ENCODE peak calls at places on chromosomes 6 and 20, in ten cellular contexts. Z is stimulated activated naive CD4-positive, alpha-beta T cell; X is Daoy; L is amniotic epithelial cell; H is fibroblast of the conjunctiva; S is iPS-NIHi11; V is NCI-H510A treated with DMSO at 0.1 percent for 48 hours; D is GM18507; I is fibroblast of pulmonary artery; U is cardiac muscle cell. C is an unnamed sample.

GRCh38 chr20:58818585-58819285 is 32.0 kb downstream of the GNAS-AS1 start:
- DNase-seq in Z (no peak), X (peak), L (peak), H (peak), S (no peak), V (no peak), D (no peak), I (peak), U (peak), C (no peak)

GRCh38 chr6:132506461-132506860 is 6.5 kb downstream of the STX7 start:
- DNase-seq in Z (no peak), X (no peak), L (no peak), H (no peak), S (no peak), V (no peak), D (no peak), I (no peak), U (no peak), C (no peak)

GRCh38 chr20:46578745-46579144 is 28.3 kb upstream of the OCSTAMP start:
- DNase-seq in Z (no peak), X (no peak), L (no peak), H (no peak), S (no peak), V (no peak), D (no peak), I (no peak), U (no peak), C (no peak)

GRCh38 chr6:14682821-14683220 is 563.0 kb upstream of the JARID2 start:
- DNase-seq in Z (no peak), X (peak), L (peak), H (no peak), S (no peak), V (no peak), D (no peak), I (peak), U (peak), C (no peak)

GRCh38 chr20:6665161-6665560 is 102.3 kb upstream of the BMP2 start:
- DNase-seq in Z (no peak), X (no peak), L (no peak), H (no peak), S (no peak), V (no peak), D (no peak), I (no peak), U (no peak), C (no peak)

GRCh38 chr6:107495196-107495643 is 5.3 kb downstream of the SOBP start:
- DNase-seq in Z (no peak), X (peak), L (no peak), H (no peak), S (no peak), V (no peak), D (no peak), I (peak), U (peak), C (no peak)

GRCh38 chr6:100160913-100161312 is 166.9 kb upstream of the MCHR2 start:
- DNase-seq in Z (no peak), X (no peak), L (no peak), H (no peak), S (peak), V (peak), D (no peak), I (no peak), U (no peak), C (peak)

GRCh38 chr6:96465321-96465903 is 56.2 kb upstream of the UFL1 start:
- DNase-seq in Z (no peak), X (no peak), L (no peak), H (no peak), S (no peak), V (no peak), D (no peak), I (no peak), U (no peak), C (no peak)

GRCh38 chr20:20148774-20149173 is 96.4 kb downstream of the CFAP61 start:
- DNase-seq in Z (no peak), X (no peak), L (no peak), H (no peak), S (no peak), V (no peak), D (no peak), I (no peak), U (no peak), C (no peak)

GRCh38 chr6:26568601-26569432 is 27.9 kb upstream of the ABT1 start:
- DNase-seq in Z (peak), X (peak), L (peak), H (peak), S (peak), V (peak), D (peak), I (peak), U (peak), C (peak)

GRCh38 chr6:140572129-140572528 is 1197.7 kb upstream of the CITED2 start:
- DNase-seq in Z (no peak), X (peak), L (peak), H (peak), S (no peak), V (no peak), D (no peak), I (peak), U (peak), C (no peak)

GRCh38 chr6:105592329-105592728 is 189.4 kb upstream of the PREP start:
- DNase-seq in Z (no peak), X (peak), L (peak), H (no peak), S (no peak), V (no peak), D (no peak), I (peak), U (no peak), C (no peak)

GRCh38 chr6:107083047-107083768 is 32.1 kb downstream of the BEND3 start:
- DNase-seq in Z (no peak), X (no peak), L (no peak), H (no peak), S (no peak), V (no peak), D (no peak), I (no peak), U (no peak), C (no peak)

GRCh38 chr6:90468859-90469258 is 118.0 kb downstream of the MAP3K7 start:
- DNase-seq in Z (no peak), X (no peak), L (no peak), H (no peak), S (no peak), V (no peak), D (no peak), I (no peak), U (no peak), C (no peak)

GRCh38 chr20:17619351-17620093 is 49.6 kb downstream of the DSTN start:
- DNase-seq in Z (no peak), X (no peak), L (no peak), H (no peak), S (peak), V (no peak), D (no peak), I (no peak), U (no peak), C (no peak)

GRCh38 chr6:43413002-43413401 is 14.3 kb upstream of the ABCC10 start:
- DNase-seq in Z (no peak), X (no peak), L (no peak), H (no peak), S (no peak), V (no peak), D (no peak), I (no peak), U (no peak), C (no peak)

GRCh38 chr6:13681305-13682061 is 30.2 kb downstream of the RANBP9 start:
- DNase-seq in Z (peak), X (no peak), L (no peak), H (no peak), S (no peak), V (no peak), D (peak), I (no peak), U (no peak), C (no peak)

GRCh38 chr6:111951439-111952140 is 78.3 kb upstream of the FYN start:
- DNase-seq in Z (no peak), X (no peak), L (no peak), H (no peak), S (no peak), V (no peak), D (no peak), I (no peak), U (no peak), C (peak)

GRCh38 chr6:167826230-167827061 is at the start of gene AFDN:
- DNase-seq in Z (peak), X (peak), L (no peak), H (no peak), S (peak), V (no peak), D (peak), I (peak), U (peak), C (peak)

GRCh38 chr20:31720486-31721407 is 1.9 kb downstream of the BCL2L1 start:
- DNase-seq in Z (no peak), X (peak), L (no peak), H (no peak), S (no peak), V (no peak), D (no peak), I (no peak), U (no peak), C (no peak)

GRCh38 chr20:48885237-48885636 is 36.3 kb upstream of the ARFGEF2 start:
- DNase-seq in Z (no peak), X (no peak), L (no peak), H (no peak), S (no peak), V (no peak), D (no peak), I (no peak), U (no peak), C (no peak)

C was measured in NCI-H1105 treated with DMSO at 0.1 percent for 48 hours.